ENCODE peak calls at places on chromosomes 3 and 15, in six cellular contexts. A is GM12865, G is H9, T is HFF-Myc, Z is psoas muscle, W is ovary. S is an unnamed sample.

GRCh38 chr15:74458473-74458872 is 2.5 kb downstream of the UBL7 start:
- DNase-seq in A (no peak), T (no peak), Z (no peak), W (no peak), G (no peak), S (no peak)

GRCh38 chr3:55486101-55486856 is 827 bp downstream of the WNT5A start:
- DNase-seq in A (no peak), Z (peak; percentile 75), G (peak; percentile 68), T (no peak), W (peak; percentile 86), S (peak; percentile 50)

GRCh38 chr15:41899854-41900442 is 6.1 kb upstream of the SPTBN5 start:
- DNase-seq in A (no peak), Z (no peak), W (no peak), T (no peak), G (no peak), S (no peak)

GRCh38 chr3:177035678-177036077 is 161.6 kb downstream of the TBL1XR1 start:
- DNase-seq in Z (no peak), W (no peak), G (no peak), T (no peak), A (no peak), S (no peak)

GRCh38 chr15:67468431-67468830 is 52.5 kb upstream of the C15orf61 start:
- DNase-seq in W (no peak), G (no peak), T (no peak), Z (no peak), A (no peak), S (no peak)

GRCh38 chr15:98126326-98127090 is 166.0 kb downstream of the ARRDC4 start:
- DNase-seq in W (no peak), G (no peak), T (no peak), A (no peak), Z (no peak), S (no peak)

GRCh38 chr3:67291287-67292252 is 293.5 kb downstream of the KBTBD8 start:
- DNase-seq in W (no peak), Z (no peak), A (no peak), G (no peak), T (no peak), S (no peak)

GRCh38 chr15:40353697-40354096 is 2.9 kb downstream of the PHGR1 start:
- DNase-seq in Z (no peak), G (no peak), A (no peak), T (no peak), W (no peak), S (no peak)

GRCh38 chr3:16151109-16151508 is 23.4 kb upstream of the GALNT15 start:
- DNase-seq in W (peak; percentile 60), A (peak; percentile 12), T (no peak), Z (peak; percentile 86), G (no peak), S (no peak)

GRCh38 chr3:79027593-79027992 is 740.2 kb downstream of the ROBO1 start:
- DNase-seq in G (no peak), T (no peak), A (no peak), W (no peak), Z (no peak), S (no peak)

GRCh38 chr15:97482521-97482920 is 478.0 kb upstream of the ARRDC4 start:
- DNase-seq in W (no peak), G (peak; percentile 40), Z (no peak), T (no peak), A (no peak), S (peak; percentile 26)

GRCh38 chr3:45994661-45995369 is 809 bp downstream of the FYCO1 start:
- DNase-seq in A (peak; percentile 64), W (peak; percentile 45), T (no peak), G (peak; percentile 48), Z (no peak), S (no peak)

GRCh38 chr3:111521881-111522280 is 20.1 kb upstream of the CD96 start:
- DNase-seq in Z (no peak), G (no peak), W (no peak), A (no peak), T (no peak), S (no peak)

GRCh38 chr3:150783334-150783733 is 20.4 kb upstream of the SIAH2 start:
- DNase-seq in G (no peak), W (no peak), A (no peak), T (no peak), Z (no peak), S (no peak)

GRCh38 chr3:48565591-48566400 is 2.2 kb upstream of the UCN2 start:
- DNase-seq in W (no peak), T (no peak), Z (no peak), G (no peak), A (no peak), S (no peak)

GRCh38 chr3:98213276-98213675 is 46.8 kb downstream of the OR5H15 start:
- DNase-seq in W (no peak), T (no peak), Z (no peak), A (no peak), G (peak; percentile 27), S (no peak)

GRCh38 chr3:193997228-193998192 is 138.4 kb upstream of the HES1 start:
- DNase-seq in A (no peak), G (no peak), W (no peak), Z (peak; percentile 32), T (no peak), S (no peak)

GRCh38 chr3:88298189-88298588 is 148.4 kb downstream of the C3orf38 start:
- DNase-seq in W (no peak), G (no peak), Z (no peak), T (no peak), A (no peak), S (no peak)

GRCh38 chr3:195551381-195551978 is 8.4 kb upstream of the PPP1R2 start:
- DNase-seq in W (no peak), A (no peak), Z (no peak), G (no peak), T (no peak), S (no peak)

GRCh38 chr3:86793786-86794185 is 197.2 kb downstream of the VGLL3 start:
- DNase-seq in T (peak; percentile 93), Z (no peak), W (no peak), A (no peak), G (no peak), S (no peak)

GRCh38 chr15:99019558-99020540 is 12.3 kb upstream of the PGPEP1L start:
- DNase-seq in W (no peak), T (no peak), G (no peak), Z (no peak), A (no peak), S (no peak)

GRCh38 chr3:115658032-115658336 is 34.7 kb downstream of the GAP43 start:
- DNase-seq in T (no peak), Z (no peak), A (no peak), W (no peak), G (no peak), S (no peak)

DNA sequence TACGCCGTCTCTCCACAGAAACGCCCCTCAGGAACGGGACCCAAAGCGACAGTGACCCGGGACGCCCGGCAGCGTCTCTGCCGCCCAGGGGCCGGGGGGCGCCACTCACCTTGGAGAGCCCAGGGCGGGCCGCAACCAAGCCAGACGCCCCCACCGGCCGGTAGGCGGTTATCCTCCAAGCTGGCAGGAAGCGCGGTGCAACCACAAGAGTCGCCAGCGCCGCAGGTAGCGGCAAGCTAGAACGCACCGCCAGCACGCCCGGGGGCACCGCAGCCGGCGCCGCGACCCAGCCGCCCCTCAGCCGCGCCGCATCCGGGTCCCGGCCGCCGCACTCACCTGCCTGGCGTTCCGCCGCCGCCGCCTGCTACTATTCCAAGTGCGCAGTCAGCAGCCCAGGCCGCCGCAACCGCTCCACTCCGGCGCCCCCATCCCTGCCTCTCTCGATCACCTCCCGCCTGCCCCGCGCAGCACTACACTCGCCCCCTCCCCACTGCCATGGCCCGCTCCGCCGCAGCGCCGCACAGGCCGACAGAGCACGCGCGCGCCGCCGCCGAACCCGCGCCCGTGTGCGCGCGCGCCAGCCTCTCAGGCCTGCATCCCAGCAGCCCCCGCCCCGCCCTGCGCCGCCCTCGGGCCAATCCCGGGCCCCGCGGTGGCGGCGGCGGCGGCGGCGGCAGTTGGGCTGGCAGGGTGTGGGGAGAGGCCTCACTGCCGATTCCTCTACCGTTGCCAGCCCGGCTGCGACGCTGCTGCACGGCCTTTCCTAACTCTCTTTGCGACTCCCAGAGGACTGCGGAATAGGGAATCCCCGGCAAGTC is at the start of gene PIK3CB:
- DNase-seq in Z (peak; percentile 93), T (no peak), A (peak; percentile 91), W (peak; percentile 88), G (peak; percentile 92), S (peak; percentile 91)
- TF ChIP-seq CTCF in Z (peak; percentile 37), T (no peak), A (peak; percentile 26), W (peak; percentile 12), G (peak; percentile 58), S (no peak)

DNA sequence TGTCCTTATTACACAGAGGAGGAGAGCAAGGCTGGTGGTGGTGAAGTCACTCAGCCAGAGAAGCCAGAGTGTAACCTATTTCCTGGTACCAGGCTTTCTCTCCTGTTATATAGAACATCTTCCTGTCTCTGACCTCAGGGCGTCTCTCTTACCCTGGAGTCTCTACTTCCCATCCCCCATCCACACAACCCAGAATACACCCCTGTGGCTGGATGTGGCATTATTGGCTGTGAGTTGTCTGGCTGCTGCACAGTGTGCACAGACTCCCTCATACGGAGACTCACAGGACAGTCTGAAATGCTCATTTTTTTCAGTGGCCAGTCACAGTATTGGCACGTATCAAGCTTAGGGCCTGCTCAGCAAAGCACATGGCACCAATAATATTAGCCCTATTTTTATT is 8.6 kb downstream of the PODXL2 start:
- DNase-seq in A (peak; percentile 41), G (no peak), W (no peak), T (no peak), Z (no peak), S (no peak)
- TF ChIP-seq CTCF in A (no peak), G (no peak), W (no peak), T (no peak), Z (no peak), S (no peak)

DNA sequence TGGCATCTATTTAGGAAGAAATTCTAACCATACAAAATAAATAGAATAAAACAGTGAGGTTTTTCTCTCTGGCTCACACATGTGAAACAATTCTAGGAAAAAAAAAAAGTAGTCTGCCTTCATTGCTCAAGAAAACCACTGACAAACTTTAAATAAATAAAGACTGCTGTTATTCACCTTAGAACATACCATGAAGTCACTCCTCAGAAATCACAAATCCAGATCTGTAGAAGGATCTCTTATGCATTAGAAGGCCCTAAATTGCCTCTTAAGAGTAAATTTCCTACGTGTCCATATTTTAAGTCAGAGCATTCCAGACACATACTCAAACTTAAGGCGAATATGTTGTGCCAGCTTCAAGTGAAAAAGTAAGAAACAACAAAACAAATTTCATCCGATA is 217.3 kb downstream of the ZIC4 start:
- DNase-seq in Z (no peak), W (no peak), T (no peak), A (no peak), G (no peak), S (no peak)
- TF ChIP-seq CTCF in Z (no peak), W (no peak), T (no peak), A (no peak), G (no peak), S (no peak)

GRCh38 chr3:160649596-160649995 is 27.4 kb upstream of the ARL14 start:
- DNase-seq in A (no peak), G (no peak), W (no peak), T (no peak), Z (no peak), S (no peak)

GRCh38 chr3:160648701-160649100 is 28.3 kb upstream of the ARL14 start:
- DNase-seq in T (no peak), W (no peak), Z (no peak), G (no peak), A (no peak), S (no peak)

DNA sequence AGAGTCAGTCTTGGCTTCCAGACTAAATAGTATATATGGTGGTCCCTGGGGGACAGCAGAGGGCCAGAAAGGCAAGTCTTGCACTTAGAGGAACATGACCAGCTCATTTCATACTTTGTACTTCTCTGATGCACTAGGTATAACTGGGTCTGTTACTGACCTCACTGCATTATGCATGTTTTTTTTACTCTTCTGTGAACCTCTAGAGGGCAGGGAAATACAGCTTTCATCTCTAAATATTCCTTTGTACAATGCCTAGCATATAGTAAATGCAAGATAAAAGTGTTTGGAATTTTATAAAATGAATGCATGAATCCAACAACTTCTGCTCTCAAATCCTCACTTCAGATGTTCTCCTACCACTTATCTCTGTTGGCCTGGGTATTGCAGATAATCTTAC is 23.4 kb upstream of the ARL14 start:
- DNase-seq in W (no peak), Z (no peak), A (no peak), T (no peak), G (no peak), S (no peak)
- TF ChIP-seq CTCF in W (no peak), Z (no peak), A (no peak), T (no peak), G (no peak), S (no peak)